ENCODE peak calls at places on chromosome 14, in seven cellular contexts. E, Q, F, U, B, Z and P are unnamed samples.

GRCh38 chr14:61222388-61222787 is 58.8 kb downstream of the TMEM30B start:
- DNase-seq in E (no peak), F (no peak), U (no peak), Q (no peak), Z (no peak), B (no peak), P (no peak)

GRCh38 chr14:37048666-37049071 is 123.7 kb downstream of the SLC25A21 start:
- DNase-seq in U (no peak), F (no peak), E (no peak), Q (no peak), B (no peak), Z (no peak), P (no peak)

GRCh38 chr14:80135305-80136088 is 75.8 kb downstream of the DIO2 start:
- DNase-seq in Q (no peak), B (no peak), E (no peak), Z (no peak), F (no peak), U (no peak), P (no peak)

GRCh38 chr14:54440454-54440853 is 720 bp downstream of the CNIH1 start:
- DNase-seq in E (no peak), U (no peak), Z (no peak), Q (no peak), B (no peak), F (peak; percentile 12), P (no peak)

GRCh38 chr14:101035466-101036225 is 132.1 kb upstream of the RTL1 start:
- DNase-seq in E (no peak), Z (no peak), U (peak; percentile 37), B (no peak), Q (no peak), F (no peak), P (peak; percentile 9)

GRCh38 chr14:103361868-103362267 is 23.3 kb upstream of the MARK3 start:
- DNase-seq in Z (no peak), U (peak; percentile 69), B (no peak), Q (no peak), F (peak; percentile 82), E (no peak), P (no peak)

GRCh38 chr14:54221971-54222370 is 174.8 kb upstream of the CDKN3 start:
- DNase-seq in U (no peak), E (no peak), Z (no peak), Q (no peak), F (no peak), B (no peak), P (no peak)

GRCh38 chr14:71764701-71765347 is 167.4 kb upstream of the RGS6 start:
- DNase-seq in F (peak; percentile 43), Q (no peak), B (no peak), U (no peak), Z (no peak), E (no peak), P (no peak)

GRCh38 chr14:51488569-51489220 is 163.0 kb upstream of the FRMD6 start:
- DNase-seq in E (no peak), B (no peak), Q (peak; percentile 70), U (no peak), Z (no peak), F (no peak), P (peak; percentile 38)

GRCh38 chr14:96710060-96710636 is 87.0 kb upstream of the VRK1 start:
- DNase-seq in Q (no peak), Z (no peak), B (no peak), E (no peak), F (no peak), U (no peak), P (no peak)

GRCh38 chr14:74568896-74569295 is 43.1 kb downstream of the LTBP2 start:
- DNase-seq in E (no peak), Q (no peak), U (no peak), F (no peak), Z (no peak), B (no peak), P (no peak)

GRCh38 chr14:76576047-76576741 is 185.1 kb upstream of the VASH1 start:
- DNase-seq in U (no peak), Q (peak; percentile 89), E (no peak), B (no peak), F (no peak), Z (peak; percentile 5), P (no peak)

GRCh38 chr14:74841230-74842207 is 34.4 kb downstream of the PROX2 start:
- DNase-seq in U (no peak), E (peak; percentile 27), Z (no peak), Q (no peak), B (no peak), F (no peak), P (no peak)

GRCh38 chr14:89828473-89829200 is 125.9 kb downstream of the EFCAB11 start:
- DNase-seq in F (no peak), B (no peak), U (no peak), E (no peak), Z (no peak), Q (no peak), P (no peak)

GRCh38 chr14:51806624-51807023 is 53.8 kb upstream of the GNG2 start:
- DNase-seq in Z (no peak), U (no peak), F (no peak), Q (no peak), E (no peak), B (no peak), P (no peak)

GRCh38 chr14:102589761-102590290 is 2.6 kb upstream of the RCOR1 start:
- DNase-seq in Q (no peak), U (peak; percentile 86), B (no peak), Z (no peak), E (no peak), F (no peak), P (no peak)

GRCh38 chr14:104091061-104091926 is 5.8 kb downstream of the ASPG start:
- DNase-seq in Q (no peak), U (no peak), F (no peak), Z (no peak), E (no peak), B (no peak), P (no peak)

GRCh38 chr14:21233457-21234076 is 35.7 kb downstream of the HNRNPC start:
- DNase-seq in Q (no peak), B (no peak), E (no peak), U (no peak), Z (no peak), F (peak; percentile 23), P (no peak)

GRCh38 chr14:77111021-77111420 is 13.0 kb downstream of the CIPC start:
- DNase-seq in F (no peak), Z (no peak), E (no peak), U (peak; percentile 95), Q (no peak), B (no peak), P (no peak)

GRCh38 chr14:96582995-96583394 is 80.8 kb downstream of the PAPOLA start:
- DNase-seq in B (no peak), U (no peak), Z (no peak), Q (no peak), E (no peak), F (peak; percentile 4), P (no peak)

GRCh38 chr14:96363751-96364336 is 518 bp downstream of the GSKIP start:
- DNase-seq in Z (no peak), Q (peak; percentile 51), U (peak; percentile 82), E (peak; percentile 4), F (peak; percentile 67), B (no peak), P (peak; percentile 32)

GRCh38 chr14:77353469-77354141 is 23.3 kb downstream of the TMED8 start:
- DNase-seq in E (no peak), B (no peak), Z (no peak), Q (no peak), F (no peak), U (no peak), P (no peak)

GRCh38 chr14:62885451-62885850 is 159.8 kb downstream of the KCNH5 start:
- DNase-seq in F (no peak), B (no peak), Q (peak; percentile 86), Z (no peak), U (no peak), E (no peak), P (no peak)

GRCh38 chr14:31125231-31125630 is 82.4 kb downstream of the HECTD1 start:
- DNase-seq in F (no peak), Z (no peak), U (no peak), Q (no peak), E (no peak), B (no peak), P (no peak)

GRCh38 chr14:50783542-50783941 is 47.4 kb downstream of the NIN start:
- DNase-seq in Z (peak; percentile 13), F (no peak), B (no peak), U (no peak), E (no peak), Q (no peak), P (no peak)

GRCh38 chr14:68140111-68140741 is 320.6 kb downstream of the RAD51B start:
- DNase-seq in U (peak; percentile 91), B (no peak), F (peak; percentile 62), Z (peak; percentile 22), Q (peak; percentile 90), E (no peak), P (no peak)

GRCh38 chr14:69895109-69895508 is 15.9 kb downstream of the SMOC1 start:
- DNase-seq in B (no peak), E (no peak), U (peak; percentile 5), F (no peak), Q (no peak), Z (no peak), P (no peak)

GRCh38 chr14:66709292-66709691 is 201.3 kb downstream of the GPHN start:
- DNase-seq in E (no peak), U (no peak), F (peak; percentile 15), Z (no peak), Q (no peak), B (no peak), P (no peak)

GRCh38 chr14:98946995-98947394 is 325.0 kb downstream of the BCL11B start:
- DNase-seq in F (peak; percentile 14), U (peak; percentile 63), Z (no peak), E (no peak), B (no peak), Q (no peak), P (no peak)

GRCh38 chr14:55240526-55241178 is 30.6 kb upstream of the FBXO34 start:
- DNase-seq in Q (no peak), U (peak; percentile 84), Z (no peak), F (no peak), E (no peak), B (no peak), P (no peak)

GRCh38 chr14:24270537-24271133 is 762 bp downstream of the RABGGTA start:
- DNase-seq in E (no peak), B (no peak), Z (no peak), U (no peak), F (no peak), Q (no peak), P (peak; percentile 22)

GRCh38 chr14:24416254-24416931 is 13.1 kb downstream of the CBLN3 start:
- DNase-seq in B (no peak), F (no peak), Z (no peak), U (no peak), E (no peak), Q (no peak), P (no peak)

GRCh38 chr14:73700325-73700724 is 13.9 kb downstream of the PNMA1 start:
- DNase-seq in Z (no peak), U (no peak), B (no peak), Q (no peak), F (no peak), E (no peak), P (no peak)